ENCODE peak calls at places on chromosomes 11 and 22, in eight cellular contexts. E, A, K, Z, N, L, U and O are unnamed samples.

GRCh38 chr11:34446389-34446788 is 7.7 kb downstream of the CAT start:
- DNase-seq in E (no peak), A (no peak), K (no peak), Z (no peak), N (no peak), L (no peak), U (no peak), O (no peak)

GRCh38 chr11:40241524-40242037 is 1217.9 kb downstream of the LRRC4C start:
- DNase-seq in E (no peak), A (no peak), K (no peak), Z (no peak), N (no peak), L (no peak), U (no peak), O (no peak)

GRCh38 chr11:108496643-108497256 is 1.4 kb downstream of the POGLUT3 start:
- DNase-seq in E (no peak), A (no peak), K (no peak), Z (no peak), N (no peak), L (no peak), U (peak; percentile 27), O (no peak)

GRCh38 chr11:9688716-9689511 is 25.0 kb downstream of the SWAP70 start:
- DNase-seq in E (no peak), A (no peak), K (no peak), Z (peak; percentile 39), N (peak; percentile 46), L (no peak), U (peak; percentile 49), O (no peak)

GRCh38 chr22:46057762-46058420 is 80.9 kb upstream of the WNT7B start:
- DNase-seq in E (peak; percentile 55), A (peak; percentile 70), K (no peak), Z (no peak), N (no peak), L (peak; percentile 56), U (peak; percentile 84), O (no peak)

GRCh38 chr11:34890812-34891211 is 25.4 kb downstream of the APIP start:
- DNase-seq in E (no peak), A (no peak), K (no peak), Z (peak; percentile 3), N (no peak), L (no peak), U (peak; percentile 78), O (no peak)

GRCh38 chr11:35746356-35747153 is 84.0 kb downstream of the TRIM44 start:
- DNase-seq in E (no peak), A (no peak), K (no peak), Z (no peak), N (no peak), L (no peak), U (no peak), O (no peak)

GRCh38 chr11:47412152-47412746 is 3.9 kb downstream of the SLC39A13 start:
- DNase-seq in E (peak; percentile 57), A (peak; percentile 75), K (no peak), Z (no peak), N (no peak), L (peak; percentile 59), U (peak; percentile 51), O (no peak)

GRCh38 chr11:125380756-125381445 is 115.2 kb downstream of the FEZ1 start:
- DNase-seq in E (no peak), A (no peak), K (no peak), Z (no peak), N (no peak), L (no peak), U (no peak), O (no peak)

GRCh38 chr11:125379565-125380343 is 116.3 kb downstream of the FEZ1 start:
- DNase-seq in E (no peak), A (no peak), K (no peak), Z (no peak), N (no peak), L (no peak), U (no peak), O (no peak)

GRCh38 chr11:125384825-125385224 is 111.2 kb downstream of the FEZ1 start:
- DNase-seq in E (no peak), A (no peak), K (no peak), Z (no peak), N (no peak), L (no peak), U (no peak), O (no peak)

GRCh38 chr11:125381499-125381898 is 114.6 kb downstream of the FEZ1 start:
- DNase-seq in E (no peak), A (no peak), K (no peak), Z (no peak), N (peak; percentile 38), L (no peak), U (no peak), O (no peak)

DNA sequence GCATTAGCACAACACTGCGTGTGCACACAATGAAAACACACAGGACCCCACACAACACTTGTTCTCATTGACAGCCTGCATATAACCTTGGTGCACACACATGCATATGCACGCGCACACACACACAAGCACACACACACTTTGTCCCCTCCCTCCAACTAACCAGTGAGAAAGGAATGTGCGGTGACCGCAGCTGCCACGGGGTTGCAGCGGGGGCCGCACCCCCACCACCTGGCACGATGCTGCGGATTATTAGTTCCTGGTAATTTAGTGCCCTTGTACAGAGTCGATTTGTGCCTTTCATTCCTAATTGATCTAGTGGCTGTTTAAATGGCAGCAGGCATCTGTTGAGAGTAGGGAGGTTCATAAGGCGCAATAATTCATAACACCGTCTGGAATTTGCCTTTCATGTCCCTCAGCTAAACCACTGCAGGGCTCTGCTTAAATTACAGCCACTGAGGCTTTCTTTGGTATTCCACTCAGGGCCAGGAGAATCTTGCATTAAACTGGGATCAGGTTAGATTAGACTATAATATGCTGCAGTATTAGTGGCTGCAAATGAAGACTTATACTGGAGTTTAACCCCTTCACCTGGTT is 113.8 kb downstream of the FEZ1 start:
- DNase-seq in E (no peak), A (no peak), K (no peak), Z (no peak), N (no peak), L (no peak), U (no peak), O (no peak)
- H3K27ac ChIP-seq in E (no peak overlapping the region), A (no peak overlapping the region), K (no peak overlapping the region), Z (no peak overlapping the region), N (peak overlapping the region; percentile 63), L (no peak overlapping the region), U (no peak overlapping the region), O (no peak overlapping the region)

DNA sequence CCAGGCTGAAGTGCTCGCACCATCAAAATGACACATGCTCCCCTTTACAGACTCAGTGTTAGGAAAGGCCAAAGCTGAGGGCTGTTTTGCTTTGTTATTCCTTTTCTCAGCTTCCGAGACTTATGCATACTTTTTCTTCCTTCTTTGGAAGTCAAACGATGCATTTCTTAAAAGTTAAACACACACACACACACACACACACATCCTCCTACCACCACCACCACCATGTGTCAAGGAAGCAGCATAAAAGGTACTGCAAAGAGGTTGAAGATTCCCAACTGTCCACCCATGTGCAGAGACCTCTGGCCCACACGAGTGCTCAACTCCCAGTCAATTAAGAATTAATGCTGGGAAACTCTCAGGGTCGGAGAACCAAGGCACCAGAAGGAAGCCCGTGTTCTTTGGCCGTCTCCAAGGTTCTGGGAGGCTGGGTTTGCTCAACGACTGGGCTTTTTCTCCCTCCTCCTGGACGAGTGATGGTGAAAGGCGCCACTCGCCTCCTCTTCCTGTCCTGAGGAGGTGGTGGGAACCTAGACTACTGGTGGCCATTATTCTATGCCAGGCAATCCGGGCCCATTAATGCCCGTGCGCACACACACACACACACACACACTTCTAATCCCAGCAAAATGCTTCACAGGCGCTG is 15.2 kb downstream of the MN1 start:
- DNase-seq in E (no peak), A (no peak), K (no peak), Z (no peak), N (no peak), L (no peak), U (no peak), O (no peak)
- H3K27ac ChIP-seq in E (peak overlapping the region; percentile 77), A (no peak overlapping the region), K (no peak overlapping the region), Z (no peak overlapping the region), N (peak overlapping the region; percentile 78), L (no peak overlapping the region), U (no peak overlapping the region), O (no peak overlapping the region)

DNA sequence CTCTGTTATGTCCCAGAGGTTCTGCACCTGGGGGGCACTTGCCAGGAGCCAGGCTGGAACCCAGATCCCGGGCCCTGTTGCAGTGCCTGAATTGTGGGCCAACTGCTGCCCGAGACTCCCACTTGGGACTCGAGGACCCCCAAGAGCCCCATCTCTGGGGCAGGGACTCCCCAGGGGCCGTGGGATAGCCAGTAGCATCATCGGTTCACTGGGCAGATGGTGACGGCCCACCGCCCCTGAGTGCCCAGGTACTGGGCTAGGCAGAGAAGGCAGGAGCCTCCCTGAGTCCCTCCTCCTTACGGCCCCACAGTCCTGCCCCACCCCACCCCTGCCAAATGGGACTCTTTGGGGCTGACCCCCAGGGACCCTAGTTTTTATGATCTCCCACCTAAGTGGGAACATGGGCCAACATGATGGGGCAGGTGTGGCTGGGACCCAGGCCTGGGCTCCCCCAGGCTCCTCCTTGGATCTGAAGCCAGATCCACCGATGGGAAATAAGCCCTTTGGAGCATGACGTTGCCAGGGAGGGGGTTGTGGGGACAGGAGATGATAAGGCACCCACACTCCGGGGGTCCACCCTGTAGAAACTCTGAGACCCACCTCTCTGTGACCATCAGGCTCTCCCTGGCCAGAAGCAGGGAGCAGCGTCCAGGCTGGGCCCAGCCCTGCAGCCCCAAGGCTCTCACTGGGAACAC is 94.5 kb upstream of the FGF3 start:
- DNase-seq in E (no peak), A (peak; percentile 34), K (no peak), Z (no peak), N (no peak), L (no peak), U (no peak), O (no peak)
- H3K27ac ChIP-seq in E (no peak overlapping the region), A (no peak overlapping the region), K (no peak overlapping the region), Z (no peak overlapping the region), N (no peak overlapping the region), L (peak overlapping the region; percentile 83), U (peak overlapping the region; percentile 93), O (no peak overlapping the region)

DNA sequence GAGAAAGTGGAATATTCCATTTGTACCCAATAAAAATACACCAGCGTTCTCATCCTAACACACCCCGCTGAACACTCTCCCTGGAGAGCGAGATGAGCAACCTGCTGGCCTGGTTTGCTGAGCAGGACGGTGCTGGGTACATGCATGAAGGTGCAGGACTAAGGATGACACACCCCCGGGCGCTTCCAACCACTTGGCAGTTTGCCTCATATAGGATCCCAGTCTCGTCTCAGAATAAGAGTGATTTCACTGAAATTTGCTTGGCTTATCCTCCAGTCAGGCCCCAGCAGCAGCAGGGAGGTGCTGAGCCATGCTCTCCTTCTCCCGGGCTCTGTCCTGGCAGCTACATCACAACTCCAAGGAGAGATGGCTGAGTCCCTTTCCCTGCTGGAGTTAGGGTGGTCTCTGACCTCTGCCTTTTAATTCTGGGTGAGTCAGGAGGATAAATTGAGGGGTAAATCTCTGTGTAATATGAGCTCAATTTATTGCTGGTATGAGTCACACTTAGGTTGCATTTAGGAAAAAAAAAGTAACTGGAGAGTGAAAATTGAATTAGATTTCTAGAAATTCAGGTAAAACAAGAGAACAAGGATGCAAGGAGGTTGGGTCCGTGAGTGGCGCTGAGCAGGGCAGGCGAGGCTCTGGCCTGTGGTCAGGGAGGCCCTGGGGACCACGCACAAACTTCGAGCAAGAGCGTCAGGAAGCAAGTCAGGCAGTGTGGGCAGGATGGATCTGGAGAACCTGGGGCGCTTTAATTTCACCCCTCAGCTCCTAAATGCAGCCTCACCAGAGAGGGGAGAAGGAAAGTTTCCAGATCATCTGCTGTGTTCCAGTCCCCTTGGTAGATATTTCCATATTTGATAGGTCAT is 974.0 kb downstream of the TBC1D22A start:
- DNase-seq in E (no peak), A (no peak), K (no peak), Z (no peak), N (no peak), L (no peak), U (peak; percentile 86), O (no peak)
- H3K27ac ChIP-seq in E (no peak overlapping the region), A (no peak overlapping the region), K (no peak overlapping the region), Z (no peak overlapping the region), N (no peak overlapping the region), L (no peak overlapping the region), U (peak overlapping the region; percentile 69), O (no peak overlapping the region)

GRCh38 chr11:100639140-100639539 is 47.9 kb upstream of the ARHGAP42 start:
- DNase-seq in E (no peak), A (no peak), K (no peak), Z (peak; percentile 51), N (peak; percentile 14), L (no peak), U (no peak), O (no peak)
- H3K27ac ChIP-seq in E (peak overlapping the region; percentile 42), A (peak overlapping the region; percentile 37), K (no peak overlapping the region), Z (peak overlapping the region; percentile 81), N (no peak overlapping the region), L (no peak overlapping the region), U (no peak overlapping the region), O (no peak overlapping the region)